ENCODE peak calls at places on chromosomes 16 and 17, in ten cellular contexts. M is adrenal gland, Y is mesendoderm, T is neuronal stem cell, L is IMR-90, P is AG04450, B is cardiac muscle cell, J is heart right ventricle, D is trophoblast cell, Q is suprapubic skin. E is an unnamed sample.
A peak's percentile ranks its signal among the peaks of the same experiment; 100 is the strongest.

GRCh38 chr16:49639739-49640388 is 216.0 kb downstream of the ZNF423 start:
- DNase-seq in M (peak; percentile 63), Y (peak; percentile 37), T (peak; percentile 63), L (peak; percentile 77), P (peak; percentile 67), B (peak; percentile 74), J (peak; percentile 76), D (no peak), Q (no peak), E (no peak)

GRCh38 chr16:6104423-6104822 is 1006.8 kb upstream of the EEF2KMT start:
- DNase-seq in M (no peak), Y (no peak), T (no peak), L (no peak), P (no peak), B (no peak), J (no peak), D (no peak), Q (no peak), E (no peak)

GRCh38 chr17:77644981-77645380 is 313.5 kb upstream of the TNRC6C start:
- DNase-seq in M (no peak), Y (peak; percentile 46), T (no peak), L (no peak), P (no peak), B (no peak), J (no peak), D (no peak), Q (peak; percentile 41), E (no peak)

GRCh38 chr16:67304006-67304405 is 22.5 kb downstream of the KCTD19 start:
- DNase-seq in M (no peak), Y (no peak), T (no peak), L (no peak), P (no peak), B (no peak), J (no peak), D (peak; percentile 40), Q (no peak), E (no peak)

GRCh38 chr16:49532873-49533272 is 159.3 kb downstream of the C16orf78 start:
- DNase-seq in M (no peak), Y (no peak), T (no peak), L (no peak), P (no peak), B (no peak), J (no peak), D (no peak), Q (no peak), E (no peak)

GRCh38 chr17:3025421-3026124 is 37.8 kb downstream of the OR1D5 start:
- DNase-seq in M (no peak), Y (no peak), T (no peak), L (no peak), P (no peak), B (no peak), J (no peak), D (no peak), Q (peak; percentile 70), E (no peak)

GRCh38 chr16:11498683-11499082 is 88.0 kb downstream of the LITAF start:
- DNase-seq in M (no peak), Y (no peak), T (no peak), L (no peak), P (no peak), B (no peak), J (no peak), D (no peak), Q (no peak), E (no peak)

GRCh38 chr17:57356722-57357391 is 100.5 kb downstream of the MSI2 start:
- DNase-seq in M (no peak), Y (no peak), T (peak; percentile 46), L (no peak), P (no peak), B (no peak), J (no peak), D (no peak), Q (no peak), E (no peak)

DNA sequence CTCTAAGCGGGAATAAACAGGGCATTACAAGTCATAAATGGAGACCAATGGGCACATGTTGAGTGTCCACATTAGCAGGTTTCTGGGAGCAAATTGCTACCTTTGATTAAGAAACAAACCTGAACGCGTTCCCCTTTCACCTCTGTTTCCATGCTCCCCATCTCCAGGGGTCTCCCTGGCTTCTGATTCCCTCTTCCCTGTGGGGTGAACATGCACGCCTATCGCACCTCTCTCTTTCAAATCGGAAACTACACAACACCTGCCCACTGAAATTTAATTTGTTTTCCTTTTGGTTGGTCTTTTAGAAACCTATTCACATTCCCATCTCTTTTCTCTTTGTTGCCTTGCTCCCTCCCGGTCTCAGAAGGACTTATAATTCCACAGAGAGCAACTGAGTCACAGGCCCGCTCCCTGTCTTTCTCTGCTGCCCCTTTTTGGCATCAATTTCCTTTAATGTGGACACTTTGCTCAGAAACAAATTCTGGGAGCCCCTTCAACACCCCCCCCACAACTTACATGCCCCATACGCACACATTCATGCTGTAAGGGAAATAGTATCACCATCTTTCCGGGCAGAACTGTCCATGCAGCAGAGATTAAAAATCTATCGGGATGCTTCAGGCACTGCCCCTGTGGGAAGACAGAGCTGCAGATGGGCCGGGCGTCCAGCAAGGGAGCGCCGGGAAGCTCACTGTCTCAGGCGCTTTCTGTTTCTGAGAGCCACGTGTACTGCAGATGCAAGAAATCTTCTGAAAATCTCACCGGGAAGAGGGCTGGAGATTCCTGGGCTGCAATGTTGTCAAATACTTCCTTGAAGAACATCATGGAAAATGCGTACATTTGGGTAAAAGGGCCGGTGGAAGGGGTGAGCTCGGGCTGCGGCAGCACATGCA is 7.2 kb upstream of the FOXF1 start:
- DNase-seq in M (no peak), Y (no peak), T (no peak), L (peak; percentile 55), P (no peak), B (no peak), J (no peak), D (no peak), Q (no peak), E (no peak)
- H3K27ac ChIP-seq in M (no peak overlapping the region), Y (no peak overlapping the region), T (no peak overlapping the region), L (peak overlapping the region; percentile 76), P (no peak overlapping the region), B (no peak overlapping the region), J (no peak overlapping the region), D (no peak overlapping the region), Q (no peak overlapping the region), E (no peak overlapping the region)

DNA sequence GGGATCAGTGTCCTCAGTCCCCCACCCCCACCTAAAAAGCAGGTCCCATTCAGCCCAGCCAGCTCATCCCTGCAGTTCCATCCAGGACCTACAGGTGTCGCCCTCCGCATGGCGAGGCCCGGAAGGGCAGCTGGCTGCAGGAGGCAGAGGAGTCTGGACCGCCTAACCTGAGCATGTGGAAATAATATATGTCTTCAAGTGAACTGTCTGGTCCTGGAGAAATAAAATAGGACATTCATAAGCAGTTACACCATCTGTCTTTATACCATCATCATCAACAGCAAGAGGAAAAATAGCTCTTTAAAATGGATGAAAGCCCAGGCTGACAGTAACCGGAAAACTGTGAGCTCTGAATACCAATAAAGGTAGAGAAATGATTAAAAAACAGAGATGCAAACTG is 215.3 kb downstream of the ZFHX3 start:
- DNase-seq in M (peak; percentile 86), Y (peak; percentile 78), T (peak; percentile 79), L (peak; percentile 70), P (no peak), B (peak; percentile 85), J (peak; percentile 86), D (peak; percentile 75), Q (peak; percentile 91), E (no peak)
- H3K27ac ChIP-seq in M (no peak overlapping the region), Y (no peak overlapping the region), T (no peak overlapping the region), L (no peak overlapping the region), P (no peak overlapping the region), B (no peak overlapping the region), J (no peak overlapping the region), D (no peak overlapping the region), Q (no peak overlapping the region), E (no peak overlapping the region)

GRCh38 chr17:75558666-75559530 is 28.7 kb upstream of the MYO15B start:
- DNase-seq in M (no peak), Y (no peak), T (no peak), L (no peak), P (no peak), B (no peak), J (no peak), D (no peak), Q (no peak), E (no peak)

GRCh38 chr17:75559958-75560533 is 27.6 kb upstream of the MYO15B start:
- DNase-seq in M (no peak), Y (no peak), T (no peak), L (no peak), P (no peak), B (no peak), J (no peak), D (no peak), Q (no peak), E (no peak)

GRCh38 chr17:75557852-75558665 is 29.5 kb upstream of the MYO15B start:
- DNase-seq in M (no peak), Y (no peak), T (no peak), L (no peak), P (no peak), B (no peak), J (no peak), D (no peak), Q (no peak), E (no peak)

GRCh38 chr17:75555679-75556153 is 30.2 kb downstream of the LLGL2 start:
- DNase-seq in M (no peak), Y (no peak), T (no peak), L (no peak), P (no peak), B (no peak), J (no peak), D (peak; percentile 19), Q (no peak), E (no peak)

GRCh38 chr17:75557075-75557851 is 30.3 kb upstream of the MYO15B start:
- DNase-seq in M (peak; percentile 90), Y (peak; percentile 25), T (no peak), L (peak; percentile 17), P (no peak), B (peak; percentile 58), J (no peak), D (peak; percentile 56), Q (no peak), E (no peak)
- H3K27ac ChIP-seq in M (peak overlapping the region; percentile 18), Y (no peak overlapping the region), T (no peak overlapping the region), L (no peak overlapping the region), P (no peak overlapping the region), B (peak overlapping the region; percentile 43), J (no peak overlapping the region), D (peak overlapping the region; percentile 14), Q (no peak overlapping the region), E (no peak overlapping the region)

DNA sequence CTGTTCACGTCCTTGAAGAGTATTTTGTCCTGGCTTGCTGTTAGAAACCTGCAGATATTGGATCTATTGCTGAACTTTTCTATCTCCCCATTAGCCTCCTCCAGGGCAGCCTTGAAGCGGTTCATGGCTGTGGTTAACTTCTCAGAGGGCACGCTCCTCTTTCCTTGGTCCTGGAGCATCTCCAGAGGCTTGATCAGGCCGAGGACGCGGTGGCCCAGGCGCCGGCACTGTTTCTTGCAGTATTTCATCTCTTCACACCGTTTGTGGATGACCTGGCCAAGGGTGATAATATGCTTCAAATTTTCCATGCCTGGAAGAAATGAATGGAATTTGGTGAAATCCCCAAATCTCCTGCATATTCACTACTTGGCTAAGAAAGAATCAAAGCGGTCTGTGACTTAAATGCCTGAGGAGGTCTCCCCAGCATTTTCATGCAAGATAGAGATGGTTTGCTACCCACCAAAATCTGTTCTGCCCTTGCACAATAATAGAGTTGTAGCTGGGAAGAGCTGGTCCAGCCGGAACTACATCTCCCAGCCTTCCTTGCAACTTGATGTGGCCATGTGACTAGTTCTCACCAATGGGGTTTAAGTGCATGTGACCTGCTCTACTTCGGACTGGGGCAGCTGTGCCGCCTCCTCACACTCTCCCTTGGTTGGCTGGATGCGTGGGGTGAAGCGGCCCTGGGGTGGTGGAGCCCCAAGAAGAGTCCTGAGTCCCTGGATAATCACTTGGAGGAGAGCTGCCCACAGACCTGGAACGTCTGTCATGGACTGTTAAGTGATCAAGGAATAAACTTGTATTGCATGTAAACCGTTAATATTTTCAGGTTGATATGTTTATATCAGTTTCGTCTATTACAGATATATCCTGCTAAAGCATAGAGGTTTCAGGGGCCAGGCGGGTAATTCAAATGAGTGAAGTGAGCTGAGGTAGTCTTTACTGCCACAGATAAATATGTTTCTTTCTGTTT is 4.9 kb downstream of the MLKL start:
- DNase-seq in M (peak; percentile 90), Y (peak; percentile 94), T (peak; percentile 63), L (peak; percentile 93), P (peak; percentile 78), B (peak; percentile 95), J (peak; percentile 70), D (peak; percentile 74), Q (peak; percentile 87), E (peak; percentile 41)
- H3K27ac ChIP-seq in M (no peak overlapping the region), Y (no peak overlapping the region), T (no peak overlapping the region), L (no peak overlapping the region), P (no peak overlapping the region), B (no peak overlapping the region), J (no peak overlapping the region), D (no peak overlapping the region), Q (no peak overlapping the region), E (no peak overlapping the region)

E was measured in epithelial cell of prostate.